ENCODE peak calls at places on chromosomes 2 and 18, in four cellular contexts. Z is transverse colon; C is CD8-positive, alpha-beta T cell; N is aorta. L is an unnamed sample.

GRCh38 chr2:10770956-10771750 is 41.4 kb downstream of the PDIA6 start:
- DNase-seq in N (peak), Z (no peak), C (no peak), L (no peak)

GRCh38 chr2:218648473-218649100 is 10.8 kb downstream of the ZNF142 start:
- DNase-seq in Z (peak), N (peak), C (peak), L (no peak)

GRCh38 chr2:55482186-55482945 is 37.2 kb upstream of the CFAP36 start:
- DNase-seq in N (no peak), C (no peak), Z (no peak), L (no peak)

GRCh38 chr2:217905395-217905794 is 97.4 kb downstream of the TNS1 start:
- DNase-seq in Z (no peak), C (no peak), N (no peak), L (no peak)

GRCh38 chr2:115443550-115444185 is 1001.2 kb downstream of the DPP10 start:
- DNase-seq in N (no peak), C (no peak), Z (no peak), L (no peak)

GRCh38 chr2:172427256-172427989 is at the start of gene ITGA6:
- DNase-seq in C (peak), Z (peak), N (peak), L (no peak)

GRCh38 chr2:171086352-171087290 is 74.1 kb downstream of the TLK1 start:
- DNase-seq in C (peak), Z (peak), N (no peak), L (no peak)

GRCh38 chr2:62222674-62223073 is 26.8 kb downstream of the B3GNT2 start:
- DNase-seq in N (no peak), Z (no peak), C (no peak), L (no peak)

GRCh38 chr2:231110551-231110950 is 14.3 kb downstream of the HTR2B start:
- DNase-seq in Z (no peak), C (no peak), N (no peak), L (no peak)

GRCh38 chr2:237471457-237472186 is 15.4 kb upstream of the MLPH start:
- DNase-seq in Z (peak), N (peak), C (no peak), L (no peak)

GRCh38 chr2:100845141-100845991 is 25.4 kb downstream of the NPAS2 start:
- DNase-seq in Z (no peak), C (no peak), N (no peak), L (no peak)

GRCh38 chr2:159617651-159618050 is 1.3 kb upstream of the BAZ2B start:
- DNase-seq in C (no peak), N (no peak), Z (no peak), L (no peak)

GRCh38 chr2:199452200-199452990 is 5.3 kb downstream of the SATB2 start:
- DNase-seq in Z (no peak), N (no peak), C (no peak), L (no peak)

GRCh38 chr2:108106746-108107145 is 120.4 kb downstream of the SLC5A7 start:
- DNase-seq in C (no peak), N (no peak), Z (no peak), L (no peak)

GRCh38 chr2:214130115-214130514 is 280.7 kb upstream of the VWC2L start:
- DNase-seq in Z (no peak), N (no peak), C (no peak), L (no peak)

GRCh38 chr18:49189772-49190171 is 239.0 kb upstream of the SMAD7 start:
- DNase-seq in Z (no peak), N (no peak), C (no peak), L (no peak)

GRCh38 chr2:172811027-172811426 is 75.4 kb downstream of the RAPGEF4 start:
- DNase-seq in Z (no peak), N (no peak), C (no peak), L (no peak)

GRCh38 chr2:162090109-162090508 is 16.1 kb upstream of the DPP4 start:
- DNase-seq in Z (no peak), N (no peak), C (no peak), L (no peak)

GRCh38 chr2:28606986-28607441 is 111.2 kb downstream of the PLB1 start:
- DNase-seq in C (no peak), Z (no peak), N (peak), L (no peak)

GRCh38 chr2:5560981-5561380 is 131.2 kb upstream of the SOX11 start:
- DNase-seq in N (no peak), Z (no peak), C (no peak), L (no peak)

GRCh38 chr2:191636235-191636543 is 41.7 kb upstream of the NABP1 start:
- DNase-seq in Z (no peak), C (no peak), N (no peak), L (no peak)

GRCh38 chr2:69946351-69947077 is 14.9 kb downstream of the ASPRV1 start:
- DNase-seq in N (no peak), Z (no peak), C (no peak), L (no peak)

GRCh38 chr2:19046986-19047780 is 311.2 kb downstream of the OSR1 start:
- DNase-seq in C (no peak), N (no peak), Z (no peak), L (no peak)

GRCh38 chr2:212905640-212906201 is 245.7 kb downstream of the IKZF2 start:
- DNase-seq in Z (peak), C (no peak), N (no peak), L (no peak)

GRCh38 chr2:53452400-53452799 is 315.2 kb upstream of the CHAC2 start:
- DNase-seq in Z (no peak), N (no peak), C (no peak), L (no peak)

DNA sequence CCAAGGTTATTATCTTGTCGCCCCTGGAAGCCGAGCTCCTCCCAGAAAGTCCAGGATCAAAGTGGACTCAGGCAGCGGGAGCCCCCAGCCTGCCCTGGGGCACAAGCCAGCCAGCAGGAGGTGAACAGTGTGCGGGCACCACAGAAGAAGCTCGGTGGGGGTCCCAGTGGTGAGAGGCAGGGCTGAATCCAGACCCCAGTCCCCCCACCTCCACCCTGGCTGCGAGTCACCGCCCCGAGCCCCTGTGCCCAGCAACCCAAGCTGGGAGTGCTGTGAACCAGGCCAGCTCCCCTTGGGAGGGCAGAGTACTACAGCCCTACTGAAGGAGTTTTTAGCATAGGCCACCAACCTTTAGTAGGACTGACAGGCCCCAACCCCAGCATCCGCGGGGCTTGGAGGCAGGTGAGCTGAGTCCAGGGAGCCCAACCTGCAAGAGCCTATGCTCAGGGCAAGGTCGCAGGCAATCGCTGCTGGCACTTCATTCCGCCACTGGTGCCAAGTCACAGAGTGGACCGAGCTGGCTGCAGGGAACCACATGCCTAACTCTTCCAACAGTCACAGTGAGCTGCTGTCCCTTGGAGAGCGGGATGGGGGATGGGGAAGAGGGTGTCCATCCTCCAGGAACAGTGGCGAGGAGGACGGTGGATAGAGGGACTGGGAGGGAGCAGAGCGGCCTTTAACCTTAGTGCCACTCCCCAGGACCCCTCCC is 3.0 kb downstream of the PIEZO2 start:
- DNase-seq in Z (no peak), N (no peak), C (no peak), L (no peak)
- H3K4me3 ChIP-seq in Z (no peak), N (no peak), C (no peak), L (no peak)

GRCh38 chr2:41967426-41968181 is 80.2 kb upstream of the PKDCC start:
- DNase-seq in C (no peak), Z (peak), N (peak), L (no peak)

GRCh38 chr2:41965886-41966285 is 81.9 kb upstream of the PKDCC start:
- DNase-seq in Z (peak), N (no peak), C (no peak), L (no peak)

GRCh38 chr2:41966431-41966893 is 81.4 kb upstream of the PKDCC start:
- DNase-seq in C (no peak), Z (peak), N (peak), L (peak)

GRCh38 chr2:41968182-41968578 is 79.6 kb upstream of the PKDCC start:
- DNase-seq in C (no peak), Z (no peak), N (no peak), L (no peak)

DNA sequence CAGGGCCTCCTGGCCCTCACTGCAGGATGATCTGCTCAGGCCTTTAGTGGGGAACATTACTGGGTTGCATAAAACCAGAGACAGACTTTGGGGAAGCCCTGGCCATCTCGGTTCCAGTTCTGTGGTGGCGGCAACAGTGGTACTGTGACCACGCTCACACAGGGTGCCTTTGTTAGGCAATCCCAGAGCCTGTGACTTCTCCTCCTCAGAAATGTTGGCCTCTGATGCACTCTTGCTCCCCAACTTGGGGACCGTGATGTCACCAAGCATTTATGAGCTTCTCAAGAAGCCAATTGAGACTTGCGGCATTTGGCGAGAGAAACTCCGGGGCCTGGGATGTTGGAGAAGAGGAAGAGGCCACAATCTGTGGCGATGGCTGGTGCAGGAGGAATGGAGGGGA is 80.9 kb upstream of the PKDCC start:
- DNase-seq in Z (peak), C (no peak), N (peak), L (no peak)
- H3K27ac ChIP-seq in Z (peak), C (no peak), N (peak), L (peak)

DNA sequence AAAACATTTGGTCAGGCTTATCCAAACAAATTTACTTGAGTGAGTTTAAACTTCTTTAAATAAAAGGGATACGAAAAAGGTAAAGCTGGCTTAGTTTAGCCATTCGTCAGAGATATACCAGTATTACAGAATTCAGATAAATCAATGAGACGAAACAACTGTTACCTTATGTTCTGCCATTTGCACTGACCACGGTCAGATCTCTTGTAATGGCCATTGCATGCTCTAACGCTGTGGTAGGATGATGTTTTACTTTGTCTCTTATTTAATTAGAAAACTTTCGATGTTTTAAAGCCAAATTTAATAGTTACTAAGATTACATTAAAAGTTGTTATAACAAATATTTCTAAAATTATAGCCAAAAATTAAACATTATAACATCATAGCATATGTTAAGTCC is 1.5 kb downstream of the C18orf54 start:
- DNase-seq in N (no peak), Z (no peak), C (no peak), L (no peak)
- H3K4me3 ChIP-seq in N (no peak), Z (no peak), C (no peak), L (peak)

GRCh38 chr2:7060156-7060555 is 142.9 kb downstream of the RNF144A start:
- DNase-seq in C (no peak), N (no peak), Z (no peak), L (no peak)

GRCh38 chr2:7060602-7061435 is 143.6 kb downstream of the RNF144A start:
- DNase-seq in N (no peak), Z (no peak), C (no peak), L (no peak)

GRCh38 chr2:7061921-7062320 is 144.7 kb downstream of the RNF144A start:
- DNase-seq in N (no peak), C (no peak), Z (no peak), L (no peak)

GRCh38 chr2:7061436-7061779 is 144.2 kb downstream of the RNF144A start:
- DNase-seq in N (no peak), Z (no peak), C (no peak), L (no peak)

DNA sequence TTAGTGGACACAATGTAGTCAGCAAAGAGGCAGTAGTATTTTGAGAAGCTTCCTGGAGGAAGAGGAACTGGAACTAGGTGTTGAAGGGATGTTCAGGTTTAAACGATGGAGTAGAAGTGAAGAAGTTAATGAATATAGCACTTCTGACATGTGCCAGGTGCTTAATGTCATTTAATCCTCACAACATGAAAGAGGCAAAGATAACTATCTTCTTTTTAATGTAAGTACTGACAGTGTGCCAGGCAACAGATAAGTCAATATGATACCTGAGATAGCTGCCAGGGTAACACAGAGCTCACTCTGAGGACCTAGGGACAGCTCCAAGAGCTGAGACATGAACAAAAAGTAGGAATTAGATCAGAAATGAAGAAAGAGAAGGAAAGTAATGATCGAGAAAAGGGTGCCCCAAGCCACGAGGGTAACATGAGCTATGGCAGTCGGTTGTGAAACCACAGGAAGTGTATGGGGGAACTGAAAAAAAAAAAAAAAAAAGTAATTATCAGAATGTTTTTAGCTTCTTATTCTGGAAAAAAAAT is 140.7 kb downstream of the RNF144A start:
- DNase-seq in C (no peak), Z (no peak), N (no peak), L (no peak)
- H3K27ac ChIP-seq in C (peak), Z (no peak), N (no peak), L (no peak)

DNA sequence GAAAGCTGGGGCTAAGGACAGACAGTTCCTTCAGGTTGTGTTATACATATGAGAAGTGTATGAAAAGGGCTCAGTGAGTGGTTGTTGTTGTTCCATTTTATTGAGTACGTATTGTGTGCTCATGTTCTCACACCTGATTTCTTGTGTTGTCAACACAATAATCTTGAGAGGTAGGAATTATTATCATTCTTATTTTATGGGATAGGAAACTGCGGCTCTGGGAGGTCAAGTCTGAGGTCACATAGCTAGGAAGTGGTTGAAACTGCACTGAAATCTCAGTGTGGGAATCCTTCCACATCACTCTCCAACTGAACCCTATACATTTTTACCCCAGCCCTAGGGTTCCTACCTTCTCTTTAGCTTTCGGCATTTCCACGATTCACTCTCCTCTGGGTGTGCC is 124.2 kb upstream of the CXCR4 start:
- DNase-seq in N (no peak), Z (no peak), C (no peak), L (no peak)
- H3K4me3 ChIP-seq in N (no peak), Z (no peak), C (no peak), L (no peak)

L was measured in esophagus squamous epithelium.